ENCODE peak calls at places on chromosomes 13 and 19, in seven cellular contexts. S is mesenchymal stem cell, L is aorta, C is psoas muscle, X is ascending aorta, T is heart left ventricle, Q is GM23248. J is an unnamed sample. For H3K4me1, the result is how much of the 10 kb centered on the place peaks cover.

GRCh38 chr13:94712812-94713555 is 639 bp upstream of the SOX21 start:
- DNase-seq in S (peak), L (peak), C (no peak), X (no peak), T (no peak), Q (peak), J (no peak)

GRCh38 chr19:35154535-35155406 is at the start of gene FXYD5:
- DNase-seq in S (peak), L (peak), C (peak), X (peak), T (peak), Q (peak), J (peak)

GRCh38 chr19:9156304-9156703 is 16.1 kb downstream of the ZNF317 start:
- DNase-seq in S (no peak), L (no peak), C (no peak), X (no peak), T (no peak), Q (no peak), J (no peak)

GRCh38 chr19:17872251-17873001 is 681 bp downstream of the SLC5A5 start:
- DNase-seq in S (no peak), L (no peak), C (no peak), X (no peak), T (no peak), Q (no peak), J (no peak)

GRCh38 chr19:4583961-4584669 is 24.6 kb upstream of the SEMA6B start:
- DNase-seq in S (peak), L (no peak), C (no peak), X (no peak), T (no peak), Q (peak), J (peak)

GRCh38 chr13:88246239-88246638 is 575.1 kb downstream of the SLITRK5 start:
- DNase-seq in S (no peak), L (no peak), C (no peak), X (no peak), T (no peak), Q (no peak), J (no peak)

GRCh38 chr13:75788494-75788991 is 152.4 kb downstream of the LMO7 start:
- DNase-seq in S (peak), L (no peak), C (peak), X (no peak), T (peak), Q (peak), J (no peak)

GRCh38 chr13:78827471-78827870 is 168.5 kb upstream of the OBI1 start:
- DNase-seq in S (no peak), L (no peak), C (no peak), X (no peak), T (no peak), Q (no peak), J (no peak)

GRCh38 chr13:84951128-84951527 is 848.1 kb downstream of the SLITRK6 start:
- DNase-seq in S (no peak), L (no peak), C (no peak), X (no peak), T (no peak), Q (no peak), J (no peak)

GRCh38 chr13:36297600-36298338 is at the start of gene CCDC169:
- DNase-seq in S (peak), L (peak), C (peak), X (no peak), T (peak), Q (peak), J (peak)

GRCh38 chr13:93872948-93873347 is 606.5 kb downstream of the DCT start:
- DNase-seq in S (peak), L (no peak), C (no peak), X (no peak), T (no peak), Q (no peak), J (no peak)

GRCh38 chr19:50798116-50798942 is 8.1 kb downstream of the ACP4 start:
- DNase-seq in S (no peak), L (no peak), C (no peak), X (no peak), T (no peak), Q (no peak), J (peak)
- H3K4me1 ChIP-seq in S (under half), L (under half), C (under half), X (under half), T (under half), Q (under half), J (under half)

DNA sequence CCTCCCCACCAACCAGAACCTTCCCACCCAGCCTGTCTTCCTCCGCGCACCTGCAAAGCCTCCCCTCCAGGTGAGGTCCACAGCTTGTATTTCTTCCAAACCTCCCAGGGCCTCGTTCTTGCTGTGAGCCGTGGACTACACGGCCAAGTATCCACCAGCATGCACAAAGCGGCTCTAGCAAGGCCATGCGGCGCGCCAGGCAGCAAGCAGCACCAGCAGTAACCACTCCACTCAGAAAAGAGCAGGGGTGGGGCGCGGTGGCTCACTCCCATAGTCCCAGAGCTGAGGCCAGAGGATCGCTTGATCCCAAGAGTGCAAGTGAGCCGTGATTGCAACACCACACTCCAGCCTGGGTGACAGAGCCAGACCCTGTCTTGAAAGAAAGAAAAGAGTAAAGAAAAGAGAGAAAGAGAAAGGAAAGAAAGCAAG is 4.7 kb downstream of the CCDC8 start:
- DNase-seq in S (peak), L (peak), C (peak), X (no peak), T (peak), Q (peak), J (peak)
- H3K4me1 ChIP-seq in S (under half), L (under half), C (under half), X (under half), T (under half), Q (under half), J (under half)

DNA sequence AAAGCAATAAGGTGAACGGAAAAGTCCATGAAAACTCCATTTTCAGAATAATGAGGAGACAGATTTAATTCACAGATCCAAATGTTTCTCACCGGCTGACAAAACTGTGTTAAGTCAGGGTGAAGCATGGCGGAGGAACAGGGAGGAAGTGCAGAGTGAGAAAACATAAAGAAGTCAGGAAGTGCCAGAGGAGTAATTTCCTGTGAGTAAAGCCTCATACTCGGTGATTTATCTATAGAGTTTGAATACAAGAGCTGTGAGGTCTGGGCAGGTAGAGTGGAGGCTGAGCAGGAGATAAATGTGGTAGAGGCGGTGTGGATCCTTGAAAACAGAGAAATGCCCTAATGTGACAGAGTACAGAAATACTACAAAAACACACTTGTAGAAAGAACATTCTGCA is 11.4 kb downstream of the CARD8 start:
- DNase-seq in S (no peak), L (no peak), C (no peak), X (no peak), T (no peak), Q (no peak), J (no peak)
- H3K4me1 ChIP-seq in S (under half), L (under half), C (under half), X (under half), T (under half), Q (under half), J (under half)

GRCh38 chr13:30639671-30640070 is 22.0 kb downstream of the USPL1 start:
- DNase-seq in S (no peak), L (no peak), C (no peak), X (no peak), T (no peak), Q (peak), J (no peak)
- H3K4me1 ChIP-seq in S (under half), L (under half), C (under half), X (under half), T (under half), Q (under half), J (under half)

GRCh38 chr19:19460258-19460731 is 54.8 kb downstream of the GATAD2A start:
- DNase-seq in S (peak), L (no peak), C (no peak), X (no peak), T (no peak), Q (peak), J (peak)

GRCh38 chr19:19458110-19458816 is 52.8 kb downstream of the GATAD2A start:
- DNase-seq in S (peak), L (peak), C (no peak), X (no peak), T (no peak), Q (no peak), J (no peak)

GRCh38 chr19:19459707-19460251 is 54.3 kb downstream of the GATAD2A start:
- DNase-seq in S (peak), L (peak), C (no peak), X (peak), T (peak), Q (peak), J (peak)

GRCh38 chr19:19459099-19459498 is 53.6 kb downstream of the GATAD2A start:
- DNase-seq in S (peak), L (no peak), C (no peak), X (no peak), T (no peak), Q (peak), J (no peak)

DNA sequence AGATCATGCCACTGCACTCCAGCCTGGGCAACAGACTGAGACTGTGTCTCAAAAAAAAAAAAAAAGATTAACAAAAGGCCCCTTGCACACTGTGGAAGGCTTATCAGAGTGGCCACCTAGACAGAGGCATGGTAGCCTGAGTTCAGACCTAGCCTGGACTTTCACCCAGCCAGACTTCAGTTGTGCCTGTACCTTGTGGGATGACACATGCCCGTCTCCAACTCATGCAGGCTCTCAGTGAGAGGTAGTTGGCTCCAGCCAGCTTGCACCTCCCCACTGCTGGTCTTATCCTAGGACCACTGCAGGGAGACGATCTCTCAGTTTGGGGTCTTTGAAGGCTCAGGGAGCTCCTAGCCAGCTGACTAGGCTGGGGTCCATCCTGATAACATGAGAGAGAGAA is 52.2 kb downstream of the GATAD2A start:
- DNase-seq in S (no peak), L (peak), C (no peak), X (no peak), T (no peak), Q (no peak), J (no peak)
- H3K4me1 ChIP-seq in S (under half), L (under half), C (half or more), X (under half), T (under half), Q (under half), J (half or more)

GRCh38 chr13:33958964-33959363 is 141.0 kb downstream of the RFC3 start:
- DNase-seq in S (no peak), L (no peak), C (no peak), X (no peak), T (no peak), Q (no peak), J (no peak)

GRCh38 chr13:33953203-33953602 is 135.3 kb downstream of the RFC3 start:
- DNase-seq in S (no peak), L (no peak), C (no peak), X (no peak), T (no peak), Q (peak), J (no peak)

GRCh38 chr13:33953781-33954180 is 135.8 kb downstream of the RFC3 start:
- DNase-seq in S (no peak), L (no peak), C (no peak), X (no peak), T (no peak), Q (peak), J (no peak)

GRCh38 chr13:33963134-33963533 is 145.2 kb downstream of the RFC3 start:
- DNase-seq in S (no peak), L (no peak), C (no peak), X (no peak), T (no peak), Q (no peak), J (peak)

GRCh38 chr13:33957497-33957905 is 139.6 kb downstream of the RFC3 start:
- DNase-seq in S (no peak), L (no peak), C (no peak), X (no peak), T (no peak), Q (no peak), J (no peak)
- H3K4me1 ChIP-seq in S (under half), L (under half), C (under half), X (under half), T (under half), Q (under half), J (under half)

GRCh38 chr13:73676550-73677040 is 457.6 kb downstream of the KLF12 start:
- DNase-seq in S (no peak), L (no peak), C (no peak), X (no peak), T (no peak), Q (no peak), J (no peak)
- H3K4me1 ChIP-seq in S (under half), L (under half), C (under half), X (under half), T (under half), Q (under half), J (under half)

GRCh38 chr19:38721977-38722773 is 22.1 kb downstream of the CAPN12 start:
- DNase-seq in S (no peak), L (no peak), C (no peak), X (no peak), T (peak), Q (no peak), J (no peak)

GRCh38 chr19:38721496-38721895 is 22.8 kb downstream of the CAPN12 start:
- DNase-seq in S (no peak), L (no peak), C (no peak), X (no peak), T (no peak), Q (no peak), J (no peak)

GRCh38 chr19:38723606-38724379 is 20.5 kb downstream of the CAPN12 start:
- DNase-seq in S (no peak), L (peak), C (no peak), X (no peak), T (no peak), Q (no peak), J (no peak)

GRCh38 chr19:38724380-38724854 is 19.9 kb downstream of the CAPN12 start:
- DNase-seq in S (no peak), L (peak), C (peak), X (no peak), T (no peak), Q (no peak), J (no peak)

DNA sequence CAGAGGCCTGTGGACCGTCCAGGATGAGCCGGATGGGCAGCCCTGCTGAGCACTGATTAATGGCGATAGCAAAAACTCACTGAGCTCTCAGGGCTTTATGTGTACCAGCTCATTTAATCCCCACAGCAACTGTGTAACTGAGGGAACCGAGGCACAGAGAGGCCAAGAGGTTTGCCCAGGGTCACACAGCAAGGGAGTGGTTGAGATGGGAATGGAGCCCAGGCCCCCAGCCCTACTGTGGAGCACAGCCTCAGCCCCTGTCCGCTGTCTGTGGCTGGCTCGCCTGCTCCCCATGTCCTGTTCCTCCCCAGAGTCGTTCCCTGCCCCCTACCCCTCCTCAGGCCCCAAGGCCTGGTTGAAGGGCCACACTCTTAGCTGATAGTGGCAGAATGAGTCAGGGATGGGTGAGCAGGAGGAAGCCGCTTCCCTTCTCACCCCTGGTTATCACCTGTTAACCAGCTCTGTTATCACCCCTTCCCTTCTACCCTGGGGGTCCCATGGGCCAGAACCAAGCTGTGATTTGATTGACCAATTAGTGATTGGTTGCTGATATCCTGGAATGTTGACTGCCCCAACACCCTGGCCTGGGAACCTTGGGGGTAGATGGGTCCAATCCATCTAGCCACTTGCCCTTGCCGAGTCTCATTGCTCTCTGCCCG is 21.2 kb downstream of the CAPN12 start:
- DNase-seq in S (no peak), L (no peak), C (no peak), X (no peak), T (no peak), Q (no peak), J (no peak)
- H3K4me1 ChIP-seq in S (half or more), L (under half), C (under half), X (under half), T (half or more), Q (under half), J (under half)

GRCh38 chr19:3058009-3058820 is 4.1 kb downstream of the TLE5 start:
- DNase-seq in S (no peak), L (peak), C (no peak), X (no peak), T (no peak), Q (no peak), J (peak)
- H3K4me1 ChIP-seq in S (half or more), L (under half), C (under half), X (under half), T (under half), Q (under half), J (under half)

J was measured in adrenal gland.